ENCODE peak calls at places on chromosomes 16 and 17, in nine cellular contexts. R is HCT116; X is CD8-positive, alpha-beta T cell; M is aorta; O is right cardiac atrium; F is upper lobe of left lung; J is IMR-90; G is astrocyte; E is cardiac muscle cell. Y is an unnamed sample.

GRCh38 chr16:30567991-30568638 is 3.4 kb downstream of the ZNF688 start:
- DNase-seq in M (peak; percentile 57), F (no peak), X (peak; percentile 43), O (no peak), R (no peak), E (no peak), J (peak; percentile 74), G (peak; percentile 51), Y (peak; percentile 81)

GRCh38 chr16:58443783-58444182 is 51.5 kb downstream of the GINS3 start:
- DNase-seq in R (no peak), F (no peak), O (no peak), M (no peak), G (no peak), E (no peak), J (no peak), X (no peak), Y (no peak)

GRCh38 chr17:32461853-32462617 is 17.7 kb downstream of the PSMD11 start:
- DNase-seq in R (peak; percentile 51), O (peak; percentile 39), F (no peak), M (peak; percentile 61), E (peak; percentile 69), X (peak; percentile 75), J (peak; percentile 52), G (peak; percentile 36), Y (no peak)

GRCh38 chr16:48556913-48557351 is 53.0 kb downstream of the N4BP1 start:
- DNase-seq in J (peak; percentile 89), E (no peak), F (no peak), M (no peak), O (no peak), R (peak; percentile 24), X (no peak), G (peak; percentile 81), Y (no peak)

GRCh38 chr17:49696233-49696761 is 11.5 kb downstream of the SLC35B1 start:
- DNase-seq in X (peak; percentile 62), R (no peak), E (no peak), F (no peak), G (no peak), J (peak; percentile 17), M (no peak), O (no peak), Y (peak; percentile 39)

GRCh38 chr17:35117984-35118383 is 1.7 kb downstream of the RAD51D start:
- DNase-seq in M (no peak), E (no peak), X (no peak), G (no peak), F (no peak), O (no peak), J (peak; percentile 23), R (no peak), Y (no peak)

GRCh38 chr17:792277-792676 is 10.1 kb downstream of the MRM3 start:
- DNase-seq in E (no peak), M (no peak), G (no peak), J (peak; percentile 56), O (no peak), X (no peak), R (no peak), F (no peak), Y (peak; percentile 17)

GRCh38 chr16:28572659-28573510 is 19.2 kb downstream of the SGF29 start:
- DNase-seq in G (no peak), F (no peak), J (peak; percentile 14), M (no peak), O (peak; percentile 46), X (no peak), E (peak; percentile 92), R (no peak), Y (no peak)

GRCh38 chr16:29961127-29961478 is 776 bp upstream of the TMEM219 start:
- DNase-seq in X (no peak), E (no peak), J (no peak), M (no peak), R (no peak), F (no peak), O (no peak), G (no peak), Y (no peak)

GRCh38 chr17:66849851-66850580 is 15.1 kb downstream of the CACNG5 start:
- DNase-seq in F (no peak), E (no peak), G (no peak), X (no peak), R (no peak), O (no peak), J (no peak), M (no peak), Y (no peak)

GRCh38 chr17:72865954-72866353 is 226.5 kb downstream of the SLC39A11 start:
- DNase-seq in J (no peak), X (no peak), F (no peak), E (no peak), R (no peak), M (no peak), O (no peak), G (no peak), Y (no peak)

GRCh38 chr17:77356109-77356689 is 215.4 kb downstream of the SEC14L1 start:
- DNase-seq in R (peak; percentile 35), O (no peak), J (no peak), M (no peak), G (no peak), E (no peak), F (no peak), X (no peak), Y (no peak)

DNA sequence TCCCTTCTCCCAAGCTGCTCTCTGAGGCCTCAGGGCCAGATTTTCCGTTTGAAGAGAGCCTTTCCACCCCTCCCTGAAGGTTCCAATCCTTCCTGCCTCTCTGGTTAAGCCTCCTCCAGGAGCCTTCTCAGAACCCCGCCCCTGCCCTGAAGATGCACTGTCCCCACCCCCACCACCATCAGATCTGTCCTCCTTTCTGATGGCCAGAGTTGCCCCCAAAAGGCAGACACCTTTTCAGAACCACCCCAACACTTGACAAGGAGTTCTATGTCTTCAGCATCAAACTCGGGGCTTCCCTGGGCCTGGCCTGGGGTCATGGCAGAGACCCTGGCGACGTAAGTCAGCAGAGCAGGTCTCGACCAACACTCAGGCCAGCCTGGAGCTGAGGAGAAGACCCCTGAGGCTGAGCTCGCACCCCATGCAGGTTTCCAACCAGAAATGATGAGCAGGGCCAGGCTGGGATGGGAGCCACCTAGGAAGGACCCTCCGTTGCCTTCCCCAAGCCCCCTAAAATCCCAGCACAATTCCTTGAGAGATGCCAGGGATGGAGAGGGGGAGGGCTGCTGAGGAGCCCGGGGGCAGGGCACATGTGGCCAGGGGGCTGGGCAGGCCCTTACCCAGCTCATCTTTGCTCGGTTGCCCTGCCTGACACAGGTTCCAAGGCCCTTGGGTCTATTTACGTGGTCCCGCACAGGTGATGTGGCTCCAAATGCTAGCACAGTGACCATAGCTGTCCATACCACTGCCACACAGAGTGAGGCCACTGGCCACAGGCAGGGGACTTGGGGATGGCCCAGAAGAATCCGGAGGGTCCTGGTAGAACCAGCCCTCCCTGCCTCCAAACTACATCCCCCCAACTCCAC is 10.3 kb upstream of the PRR29 start:
- DNase-seq in E (no peak), F (no peak), G (no peak), X (no peak), J (no peak), O (no peak), M (no peak), R (no peak), Y (peak; percentile 60)
- H3K9me3 ChIP-seq in E (no peaks in the 10 kb centered on the region), F (no peaks in the 10 kb centered on the region), G (no peaks in the 10 kb centered on the region), X (no peaks in the 10 kb centered on the region), J (no peaks in the 10 kb centered on the region), O (no peaks in the 10 kb centered on the region), M (no peaks in the 10 kb centered on the region), R (no peaks in the 10 kb centered on the region), Y (no peaks in the 10 kb centered on the region)

GRCh38 chr17:15510361-15510760 is 42.9 kb upstream of the CDRT4 start:
- DNase-seq in G (peak; percentile 80), F (no peak), E (no peak), X (no peak), R (peak; percentile 19), M (no peak), J (peak; percentile 83), O (no peak), Y (no peak)
- H3K27ac ChIP-seq in G (peak overlapping the region; percentile 39), F (peak overlapping the region; percentile 7), E (no peak overlapping the region), X (no peak overlapping the region), R (no peak overlapping the region), M (peak overlapping the region; percentile 89), J (no peak overlapping the region), O (no peak overlapping the region), Y (no peak overlapping the region)

DNA sequence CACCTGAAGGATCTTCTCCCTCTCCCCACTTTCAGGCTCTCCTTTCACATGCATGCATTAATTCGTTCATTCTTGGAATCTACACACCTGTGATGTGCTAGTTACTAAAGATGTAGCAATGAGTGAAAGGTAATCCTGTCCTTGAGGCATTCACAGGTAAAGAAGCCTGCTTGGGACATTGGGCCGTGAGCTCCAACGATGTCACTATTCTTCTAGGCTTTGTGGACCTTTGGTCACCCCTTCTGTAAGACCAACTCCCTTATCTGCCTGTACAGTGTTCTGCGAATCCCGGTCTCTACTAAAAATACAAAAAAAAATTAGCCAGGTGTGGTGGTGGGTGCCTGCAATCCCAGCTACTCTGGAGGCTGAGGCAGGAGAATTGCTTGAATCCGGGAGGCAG is 608.5 kb downstream of the MAF start:
- DNase-seq in M (no peak), J (no peak), E (no peak), X (no peak), G (no peak), O (no peak), F (no peak), R (no peak), Y (no peak)
- H3K9me3 ChIP-seq in M (no peaks in the 10 kb centered on the region), J (peaks cover 42% of the 10 kb centered on the region), E (no peaks in the 10 kb centered on the region), X (no peaks in the 10 kb centered on the region), G (no peaks in the 10 kb centered on the region), O (no peaks in the 10 kb centered on the region), F (no peaks in the 10 kb centered on the region), R (no peaks in the 10 kb centered on the region), Y (no peaks in the 10 kb centered on the region)

GRCh38 chr17:65109543-65109942 is 27.6 kb upstream of the RGS9 start:
- DNase-seq in J (no peak), M (no peak), O (no peak), G (no peak), X (no peak), R (no peak), F (no peak), E (no peak), Y (no peak)
- H3K27ac ChIP-seq in J (no peak overlapping the region), M (no peak overlapping the region), O (no peak overlapping the region), G (no peak overlapping the region), X (no peak overlapping the region), R (no peak overlapping the region), F (no peak overlapping the region), E (no peak overlapping the region), Y (no peak overlapping the region)

GRCh38 chr17:5097101-5097834 is 14.4 kb downstream of the ZNF232 start:
- DNase-seq in M (peak; percentile 60), O (peak; percentile 83), E (peak; percentile 87), R (no peak), J (no peak), G (no peak), X (peak; percentile 56), F (peak; percentile 88), Y (peak; percentile 91)

DNA sequence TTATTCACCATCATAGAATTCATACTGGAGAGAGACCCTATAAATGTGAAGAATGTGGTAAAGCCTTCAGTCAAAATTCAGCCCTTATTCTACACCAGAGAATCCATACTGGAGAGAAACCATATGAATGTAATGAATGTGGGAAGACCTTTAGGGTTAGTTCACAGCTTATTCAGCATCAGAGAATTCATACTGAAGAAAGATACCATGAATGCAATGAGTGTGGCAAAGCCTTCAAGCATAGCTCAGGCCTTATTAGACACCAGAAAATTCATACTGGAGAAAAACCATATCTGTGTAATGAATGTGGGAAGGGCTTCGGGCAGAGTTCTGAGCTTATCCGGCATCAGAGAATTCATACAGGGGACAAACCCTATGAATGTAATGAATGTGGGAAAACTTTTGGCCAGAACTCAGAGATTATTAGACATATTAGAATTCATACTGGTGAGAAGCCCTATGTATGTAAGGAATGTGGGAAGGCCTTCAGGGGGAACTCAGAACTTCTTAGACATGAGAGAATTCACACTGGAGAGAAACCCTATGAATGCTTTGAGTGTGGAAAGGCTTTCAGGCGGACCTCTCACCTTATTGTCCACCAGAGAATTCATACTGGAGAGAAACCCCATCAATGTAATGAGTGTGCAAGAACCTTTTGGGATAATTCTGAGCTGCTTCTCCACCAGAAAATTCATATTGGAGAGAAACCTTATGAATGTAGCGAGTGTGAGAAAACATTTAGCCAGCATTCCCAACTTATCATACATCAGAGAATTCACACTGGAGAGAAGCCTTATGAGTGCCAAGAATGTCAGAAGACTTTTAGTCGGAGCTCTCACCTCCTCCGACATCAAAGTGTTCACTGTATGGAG is 14.1 kb downstream of the ZFP3 start:
- DNase-seq in R (no peak), F (no peak), X (no peak), M (no peak), O (no peak), J (no peak), G (no peak), E (no peak), Y (no peak)
- H3K9me3 ChIP-seq in R (peaks cover 39% of the 10 kb centered on the region), F (peaks cover 99% of the 10 kb centered on the region), X (peaks cover 69% of the 10 kb centered on the region), M (peaks cover 42% of the 10 kb centered on the region), O (peaks cover 31% of the 10 kb centered on the region), J (peaks cover 84% of the 10 kb centered on the region), G (peaks cover 86% of the 10 kb centered on the region), E (peaks cover 3% of the 10 kb centered on the region), Y (peaks cover 92% of the 10 kb centered on the region)